ENCODE peak calls at places on chromosomes 1 and 21, in seven cellular contexts. F, C, W, R, H, X and Z are unnamed samples.

GRCh38 chr1:26862781-26863676 is at the start of gene SFN:
- DNase-seq in W (no peak), F (peak; percentile 94), H (no peak), R (peak; percentile 98), X (peak; percentile 85), C (peak; percentile 95), Z (peak; percentile 90)

GRCh38 chr1:179129702-179130473 is 48.0 kb downstream of the TOR3A start:
- DNase-seq in C (no peak), W (no peak), F (no peak), H (peak; percentile 59), R (no peak), X (no peak), Z (no peak)

GRCh38 chr1:3366181-3367051 is 88.0 kb upstream of the ARHGEF16 start:
- DNase-seq in H (no peak), W (no peak), F (no peak), C (no peak), X (peak; percentile 16), R (no peak), Z (no peak)

GRCh38 chr1:8825985-8826481 is 8.6 kb upstream of the RERE start:
- DNase-seq in X (no peak), R (no peak), C (no peak), H (no peak), W (no peak), F (no peak), Z (no peak)

GRCh38 chr1:204130989-204131892 is 20.6 kb downstream of the ETNK2 start:
- DNase-seq in H (no peak), F (no peak), C (no peak), W (peak; percentile 63), X (no peak), R (peak; percentile 38), Z (no peak)

GRCh38 chr1:59375321-59376220 is 78.7 kb downstream of the FGGY start:
- DNase-seq in F (no peak), H (no peak), R (no peak), C (no peak), W (no peak), X (no peak), Z (peak; percentile 36)

GRCh38 chr1:4129693-4130092 is 229.6 kb upstream of the C1orf174 start:
- DNase-seq in R (no peak), X (no peak), F (no peak), W (no peak), C (no peak), H (no peak), Z (no peak)

GRCh38 chr1:100130552-100131077 is 2.1 kb downstream of the SASS6 start:
- DNase-seq in F (no peak), C (no peak), R (no peak), H (no peak), X (peak; percentile 76), W (no peak), Z (peak; percentile 20)

GRCh38 chr1:110617589-110617988 is 11.4 kb upstream of the KCNA2 start:
- DNase-seq in W (no peak), X (no peak), C (no peak), F (no peak), R (no peak), H (no peak), Z (no peak)

GRCh38 chr1:110620686-110621085 is 14.5 kb upstream of the KCNA2 start:
- DNase-seq in X (no peak), H (no peak), W (no peak), F (no peak), R (no peak), C (no peak), Z (no peak)

GRCh38 chr1:110620250-110620615 is 14.1 kb upstream of the KCNA2 start:
- DNase-seq in C (no peak), W (no peak), R (no peak), X (no peak), F (no peak), H (no peak), Z (no peak)

GRCh38 chr1:110618668-110619067 is 12.5 kb upstream of the KCNA2 start:
- DNase-seq in H (no peak), W (no peak), R (no peak), X (no peak), C (no peak), F (no peak), Z (no peak)

GRCh38 chr1:110619412-110620249 is 13.5 kb upstream of the KCNA2 start:
- DNase-seq in C (peak; percentile 94), W (peak; percentile 88), H (peak; percentile 69), R (peak; percentile 63), F (peak; percentile 98), X (peak; percentile 54), Z (peak; percentile 24)
- TF ChIP-seq POLR2AphosphoS5 in C (no peak), W (no peak), H (no peak), R (no peak), F (no peak), X (no peak), Z (no peak)

DNA sequence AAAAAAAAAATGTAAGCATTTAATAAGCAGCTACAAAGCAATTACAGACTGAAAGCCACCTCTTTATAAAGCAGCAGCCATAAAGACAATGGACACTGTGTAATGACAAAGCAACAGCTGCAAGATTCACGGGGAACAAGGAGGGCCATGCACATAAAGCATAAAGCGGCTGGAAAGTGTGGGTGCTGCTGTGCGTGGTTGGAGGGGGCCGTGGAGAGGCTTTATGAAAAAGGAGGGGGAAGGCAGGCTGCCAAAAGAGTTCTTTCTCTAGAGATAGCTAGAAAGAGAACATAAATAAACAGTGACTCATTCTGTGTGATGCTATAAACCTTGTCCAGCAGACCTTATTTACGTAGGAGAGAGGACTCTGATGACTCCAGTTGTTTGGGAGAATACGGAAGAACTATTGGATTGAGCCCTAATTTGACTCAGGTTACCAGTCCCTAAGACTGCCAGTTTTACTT is 49.3 kb downstream of the ADAMTS1 start:
- DNase-seq in X (no peak), F (no peak), H (no peak), C (no peak), W (peak; percentile 12), R (no peak), Z (no peak)
- TF ChIP-seq SIN3A in X (no peak), F (no peak), H (no peak), C (no peak), W (no peak), R (no peak), Z (no peak)

GRCh38 chr21:39397651-39398385 is 47.8 kb downstream of the LCA5L start:
- DNase-seq in H (no peak), W (no peak), R (no peak), F (no peak), X (no peak), C (no peak), Z (no peak)
- TF ChIP-seq POLR2AphosphoS5 in H (no peak), W (no peak), R (no peak), F (no peak), X (no peak), C (no peak), Z (no peak)

DNA sequence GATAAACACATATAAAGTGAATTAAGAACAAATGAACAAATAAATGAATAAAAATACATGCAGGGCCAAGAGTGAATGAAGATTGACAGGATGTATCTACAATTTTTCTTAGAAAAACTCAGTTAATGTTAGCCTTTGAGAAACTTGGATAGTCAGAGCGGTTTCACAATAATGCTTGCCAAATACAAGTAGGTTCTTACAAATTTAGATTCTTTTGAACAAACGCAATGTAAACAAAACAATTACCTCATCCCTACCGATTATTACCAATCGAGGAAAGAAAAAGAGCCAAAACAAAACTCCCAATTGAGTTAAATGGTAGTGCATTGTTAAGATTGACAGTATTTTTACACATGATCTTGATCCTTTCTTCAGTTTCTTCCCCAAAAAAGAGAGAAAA is 176.9 kb upstream of the DEPDC1 start:
- DNase-seq in R (no peak), H (no peak), F (no peak), C (no peak), W (no peak), X (no peak), Z (no peak)
- TF ChIP-seq SIN3A in R (no peak), H (no peak), F (no peak), C (no peak), W (no peak), X (no peak), Z (no peak)

GRCh38 chr1:229109320-229109761 is 161.6 kb upstream of the RAB4A start:
- DNase-seq in H (no peak), R (no peak), C (no peak), F (no peak), X (no peak), W (no peak), Z (no peak)
- TF ChIP-seq POLR2AphosphoS5 in H (no peak), R (no peak), C (no peak), F (no peak), X (no peak), W (no peak), Z (no peak)